ENCODE peak calls at places on chromosomes 12 and 14, in four cellular contexts. T is uterus, P is pancreas, A is A549. K is an unnamed sample.

GRCh38 chr12:94879542-94879941 is 124.0 kb downstream of the NDUFA12 start:
- DNase-seq in A (no peak), T (no peak), P (no peak), K (no peak)

GRCh38 chr14:101705733-101706508 is 55.6 kb upstream of the PPP2R5C start:
- DNase-seq in P (no peak), T (peak; percentile 29), A (no peak), K (no peak)

GRCh38 chr14:96089401-96089800 is 50.2 kb downstream of the C14orf132 start:
- DNase-seq in A (no peak), P (peak; percentile 38), T (no peak), K (no peak)

GRCh38 chr12:44000309-44000952 is 164.6 kb downstream of the TMEM117 start:
- DNase-seq in A (peak; percentile 21), P (no peak), T (no peak), K (peak; percentile 51)

GRCh38 chr12:126069549-126070165 is 1004.4 kb downstream of the AACS start:
- DNase-seq in A (peak; percentile 6), T (no peak), P (peak; percentile 75), K (peak; percentile 20)

GRCh38 chr14:77177623-77178185 is 3.9 kb upstream of the TMEM63C start:
- DNase-seq in P (no peak), A (no peak), T (no peak), K (no peak)

GRCh38 chr12:26195250-26195640 is at the start of gene SSPN:
- DNase-seq in P (peak; percentile 87), A (no peak), T (peak; percentile 74), K (no peak)

GRCh38 chr14:65352964-65353530 is 59.5 kb upstream of the FUT8 start:
- DNase-seq in A (peak; percentile 47), T (no peak), P (no peak), K (no peak)

GRCh38 chr12:79252358-79253075 is 387.9 kb downstream of the SYT1 start:
- DNase-seq in P (no peak), T (no peak), A (no peak), K (no peak)

GRCh38 chr12:52871291-52871961 is 22.6 kb upstream of the KRT78 start:
- DNase-seq in A (peak; percentile 60), T (peak; percentile 26), P (no peak), K (no peak)

GRCh38 chr14:50045837-50046236 is 70.5 kb downstream of the VCPKMT start:
- DNase-seq in A (no peak), T (no peak), P (no peak), K (no peak)

GRCh38 chr14:52701223-52701622 is 5.8 kb upstream of the PSMC6 start:
- DNase-seq in T (no peak), A (no peak), P (no peak), K (no peak)

GRCh38 chr12:131103614-131104463 is 150.1 kb downstream of the ADGRD1 start:
- DNase-seq in T (peak; percentile 11), P (peak; percentile 52), A (no peak), K (no peak)

GRCh38 chr14:21192875-21193535 is 37.1 kb upstream of the OR5AU1 start:
- DNase-seq in A (no peak), T (no peak), P (no peak), K (no peak)

GRCh38 chr14:82642425-82642824 is 1108.8 kb upstream of the SEL1L start:
- DNase-seq in A (peak; percentile 5), T (no peak), P (no peak), K (no peak)

GRCh38 chr12:48982397-48983080 is 4.4 kb downstream of the WNT1 start:
- DNase-seq in T (no peak), P (no peak), A (no peak), K (no peak)

GRCh38 chr14:21106191-21106505 is 5.3 kb downstream of the TMEM253 start:
- DNase-seq in A (no peak), T (no peak), P (no peak), K (no peak)

GRCh38 chr12:112850343-112850742 is 56.4 kb upstream of the OAS1 start:
- DNase-seq in P (no peak), A (no peak), T (peak; percentile 15), K (no peak)

GRCh38 chr14:101183376-101184103 is 280.0 kb upstream of the RTL1 start:
- DNase-seq in T (peak; percentile 42), P (peak; percentile 69), A (no peak), K (no peak)

GRCh38 chr12:108253540-108253939 is 85.6 kb downstream of the CMKLR1 start:
- DNase-seq in T (no peak), A (no peak), P (no peak), K (no peak)

GRCh38 chr14:99570542-99571302 is 33.3 kb downstream of the CCDC85C start:
- DNase-seq in A (no peak), P (no peak), T (no peak), K (no peak)

GRCh38 chr14:99571303-99571986 is 32.6 kb downstream of the CCDC85C start:
- DNase-seq in A (no peak), P (no peak), T (peak; percentile 65), K (no peak)

GRCh38 chr14:99573000-99573330 is 31.0 kb downstream of the CCDC85C start:
- DNase-seq in A (no peak), P (no peak), T (no peak), K (no peak)

GRCh38 chr14:99573436-99574098 is 30.4 kb downstream of the CCDC85C start:
- DNase-seq in T (no peak), P (no peak), A (no peak), K (no peak)

GRCh38 chr14:99572173-99572999 is 31.6 kb downstream of the CCDC85C start:
- DNase-seq in T (no peak), A (no peak), P (no peak), K (no peak)
- H3K4me1 ChIP-seq in T (peaks cover 70% of the 10 kb centered on the region), A (peaks cover 96% of the 10 kb centered on the region), P (peaks cover 87% of the 10 kb centered on the region), K (peaks cover 23% of the 10 kb centered on the region)

GRCh38 chr14:61569308-61569707 is 126.0 kb upstream of the HIF1A start:
- DNase-seq in P (no peak), A (no peak), T (no peak), K (no peak)

GRCh38 chr14:61567838-61568571 is 127.3 kb upstream of the HIF1A start:
- DNase-seq in A (no peak), P (no peak), T (no peak), K (no peak)

GRCh38 chr14:61570188-61570960 is 124.9 kb upstream of the HIF1A start:
- DNase-seq in T (no peak), A (no peak), P (no peak), K (no peak)

GRCh38 chr14:61569783-61570182 is 125.5 kb upstream of the HIF1A start:
- DNase-seq in P (no peak), A (no peak), T (no peak), K (no peak)

GRCh38 chr14:61568572-61569011 is 126.7 kb upstream of the HIF1A start:
- DNase-seq in T (no peak), P (peak; percentile 83), A (no peak), K (no peak)
- H3K4me3 ChIP-seq in T (no peak overlapping the region), P (peak overlapping the region; percentile 40), A (no peak overlapping the region), K (no peak overlapping the region)

GRCh38 chr14:85399196-85399595 is 130.7 kb upstream of the FLRT2 start:
- DNase-seq in T (no peak), A (no peak), P (no peak), K (no peak)
- H3K9me3 ChIP-seq in T (no peaks in the 10 kb centered on the region), A (no peaks in the 10 kb centered on the region), P (no peaks in the 10 kb centered on the region), K (no peaks in the 10 kb centered on the region)

GRCh38 chr12:6374028-6374780 is 1.2 kb downstream of the SCNN1A start:
- DNase-seq in P (no peak), T (no peak), A (no peak), K (no peak)
- H3K4me1 ChIP-seq in P (peaks cover 22% of the 10 kb centered on the region), T (peaks cover 17% of the 10 kb centered on the region), A (peaks cover 90% of the 10 kb centered on the region), K (peaks cover 11% of the 10 kb centered on the region)

GRCh38 chr14:58395565-58395814 is 240 bp upstream of the TOMM20L start:
- DNase-seq in A (peak; percentile 25), T (no peak), P (no peak), K (no peak)

GRCh38 chr14:58398495-58398894 is 2.8 kb downstream of the TOMM20L start:
- DNase-seq in A (no peak), T (no peak), P (no peak), K (no peak)

GRCh38 chr14:58398895-58399294 is 3.2 kb downstream of the TOMM20L start:
- DNase-seq in T (no peak), P (no peak), A (no peak), K (no peak)

GRCh38 chr14:58390830-58391229 is 4.9 kb upstream of the TOMM20L start:
- DNase-seq in P (no peak), T (no peak), A (no peak), K (no peak)

GRCh38 chr14:58395815-58396626 is at the start of gene TOMM20L:
- DNase-seq in A (peak; percentile 65), T (peak; percentile 55), P (peak; percentile 91), K (peak; percentile 84)
- H3K4me3 ChIP-seq in A (peak within 1 kb of the TSS; percentile 51), T (peak within 1 kb of the TSS; percentile 56), P (peak within 1 kb of the TSS; percentile 67), K (peak within 1 kb of the TSS; percentile 27)

GRCh38 chr14:28382460-28383220 is 383.9 kb upstream of the FOXG1 start:
- DNase-seq in P (no peak), T (no peak), A (peak; percentile 21), K (no peak)
- H3K9me3 ChIP-seq in P (no peaks in the 10 kb centered on the region), T (no peaks in the 10 kb centered on the region), A (no peaks in the 10 kb centered on the region), K (peaks cover 2% of the 10 kb centered on the region)

GRCh38 chr14:104081951-104082464 is 3.5 kb upstream of the ASPG start:
- DNase-seq in A (no peak), T (no peak), P (no peak), K (no peak)
- H3K4me1 ChIP-seq in A (no peaks in the 10 kb centered on the region), T (peaks cover 3% of the 10 kb centered on the region), P (no peaks in the 10 kb centered on the region), K (no peaks in the 10 kb centered on the region)

DNA sequence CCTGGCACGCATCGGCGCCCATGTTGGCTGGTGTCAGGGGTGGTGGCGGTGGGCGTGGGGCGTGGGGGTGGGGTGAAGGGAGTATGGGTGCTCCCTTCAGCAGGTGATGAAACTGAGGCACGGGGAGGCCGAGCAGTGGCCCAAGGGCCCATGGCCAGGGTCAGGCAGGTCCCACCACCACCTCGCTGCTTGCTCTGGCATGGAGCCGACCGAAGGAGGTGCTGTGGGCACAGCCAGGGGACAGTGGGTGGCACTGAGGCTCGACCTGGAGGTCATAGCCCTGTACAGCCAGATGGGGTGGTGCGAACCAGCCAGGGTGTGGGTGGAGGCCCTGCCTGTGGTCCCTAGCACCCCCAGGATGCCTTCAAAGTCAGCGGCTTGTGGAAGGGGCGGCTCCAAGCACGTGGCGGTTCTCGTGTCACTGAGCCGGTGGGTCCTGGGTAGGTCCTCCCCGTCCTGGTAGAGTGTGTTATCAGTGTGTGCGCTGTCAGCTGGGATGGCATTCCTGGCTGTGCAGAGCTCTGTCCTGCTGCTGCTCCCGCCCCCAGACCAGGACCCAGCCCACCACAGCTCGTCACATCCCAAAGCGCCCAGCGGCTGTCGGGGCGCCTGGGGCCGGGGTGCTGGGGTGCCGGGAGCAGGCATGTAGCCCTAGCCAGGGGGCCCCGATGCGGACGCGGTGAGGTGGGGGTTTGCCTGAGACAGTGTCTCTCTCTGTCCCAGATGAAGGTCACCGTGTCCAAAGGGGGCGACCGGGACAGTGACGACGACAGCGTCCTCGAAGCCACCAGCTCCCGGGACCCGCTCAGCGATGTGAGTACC is 35.3 kb downstream of the FBRSL1 start:
- DNase-seq in T (no peak), A (no peak), P (no peak), K (no peak)
- H3K4me3 ChIP-seq in T (no peak overlapping the region), A (no peak overlapping the region), P (no peak overlapping the region), K (no peak overlapping the region)

GRCh38 chr12:132189378-132190011 is 45.2 kb downstream of the NOC4L start:
- DNase-seq in T (peak; percentile 83), P (peak; percentile 90), A (peak; percentile 94), K (peak; percentile 87)
- H3K9me3 ChIP-seq in T (no peaks in the 10 kb centered on the region), P (no peaks in the 10 kb centered on the region), A (peaks cover 18% of the 10 kb centered on the region), K (peaks cover 3% of the 10 kb centered on the region)